ENCODE peak calls at places on chromosomes 5 and 9, in six cellular contexts. D, V, F, O, C and X are unnamed samples.

GRCh38 chr9:72355153-72355552 is 9.9 kb downstream of the ZFAND5 start:
- DNase-seq in D (no peak), V (no peak), F (no peak), O (no peak), C (no peak), X (no peak)

GRCh38 chr9:90393355-90394152 is 249.1 kb downstream of the DIRAS2 start:
- DNase-seq in D (no peak), V (no peak), F (no peak), O (no peak), C (no peak), X (no peak)

GRCh38 chr9:98998441-98999151 is 54.9 kb downstream of the COL15A1 start:
- DNase-seq in D (peak), V (peak), F (peak), O (peak), C (peak), X (peak)

GRCh38 chr9:86713970-86714369 is 233.3 kb downstream of the GAS1 start:
- DNase-seq in D (no peak), V (no peak), F (no peak), O (no peak), C (no peak), X (no peak)

GRCh38 chr5:125411163-125412050 is 665.0 kb upstream of the ZNF608 start:
- DNase-seq in D (no peak), V (no peak), F (no peak), O (peak), C (peak), X (no peak)

GRCh38 chr9:113131689-113132151 is 19.1 kb upstream of the SLC31A2 start:
- DNase-seq in D (no peak), V (no peak), F (no peak), O (peak), C (peak), X (no peak)

GRCh38 chr9:116340270-116340669 is 186.7 kb downstream of the PAPPA start:
- DNase-seq in D (no peak), V (no peak), F (no peak), O (no peak), C (no peak), X (no peak)

GRCh38 chr9:17148324-17148723 is 13.5 kb downstream of the CNTLN start:
- DNase-seq in D (no peak), V (no peak), F (no peak), O (no peak), C (no peak), X (no peak)

GRCh38 chr9:98657897-98658296 is 50.8 kb downstream of the GABBR2 start:
- DNase-seq in D (no peak), V (no peak), F (no peak), O (no peak), C (no peak), X (no peak)

GRCh38 chr9:33852216-33852826 is 35.4 kb downstream of the UBE2R2 start:
- DNase-seq in D (peak), V (no peak), F (peak), O (peak), C (peak), X (peak)

GRCh38 chr9:91424403-91425176 is 958 bp upstream of the NFIL3 start:
- DNase-seq in D (no peak), V (peak), F (no peak), O (peak), C (peak), X (no peak)

GRCh38 chr9:114098660-114099522 is at the start of gene KIF12:
- DNase-seq in D (no peak), V (peak), F (peak), O (peak), C (no peak), X (no peak)

GRCh38 chr5:172453206-172453985 is 929 bp downstream of the SH3PXD2B start:
- DNase-seq in D (no peak), V (no peak), F (peak), O (peak), C (peak), X (no peak)
- H3K4me3 ChIP-seq in D (peak), V (peak), F (peak), O (peak), C (peak), X (peak)

DNA sequence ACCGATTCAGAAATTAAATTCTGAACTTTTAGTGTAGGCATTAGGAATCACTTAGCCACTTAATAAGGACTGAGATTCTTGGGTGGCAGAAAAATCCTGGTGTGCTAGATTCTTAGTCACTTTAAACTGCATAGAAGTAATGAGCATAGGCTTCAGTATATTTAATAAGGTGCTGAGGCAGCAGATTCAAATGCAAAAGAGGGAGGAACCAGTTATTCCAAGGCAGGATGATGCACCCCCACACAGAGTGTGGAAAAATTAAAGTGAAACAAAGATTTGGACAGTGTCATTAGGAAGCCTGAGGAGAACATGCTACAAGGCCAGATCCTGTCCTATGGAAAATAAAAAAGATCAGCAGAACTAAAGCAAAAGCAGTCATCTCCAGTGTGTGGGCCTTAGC is 217.7 kb downstream of the PJA2 start:
- DNase-seq in D (no peak), V (no peak), F (no peak), O (no peak), C (no peak), X (no peak)
- H3K4me3 ChIP-seq in D (no peak), V (no peak), F (no peak), O (no peak), C (no peak), X (no peak)

GRCh38 chr5:31887556-31887955 is 248.6 kb downstream of the PDZD2 start:
- DNase-seq in D (no peak), V (no peak), F (no peak), O (no peak), C (no peak), X (no peak)

GRCh38 chr5:31890025-31890424 is 251.1 kb downstream of the PDZD2 start:
- DNase-seq in D (no peak), V (no peak), F (no peak), O (no peak), C (no peak), X (no peak)

GRCh38 chr5:31886206-31886605 is 247.3 kb downstream of the PDZD2 start:
- DNase-seq in D (no peak), V (no peak), F (no peak), O (peak), C (no peak), X (no peak)

GRCh38 chr5:31888513-31888912 is 249.6 kb downstream of the PDZD2 start:
- DNase-seq in D (no peak), V (no peak), F (no peak), O (no peak), C (no peak), X (no peak)

DNA sequence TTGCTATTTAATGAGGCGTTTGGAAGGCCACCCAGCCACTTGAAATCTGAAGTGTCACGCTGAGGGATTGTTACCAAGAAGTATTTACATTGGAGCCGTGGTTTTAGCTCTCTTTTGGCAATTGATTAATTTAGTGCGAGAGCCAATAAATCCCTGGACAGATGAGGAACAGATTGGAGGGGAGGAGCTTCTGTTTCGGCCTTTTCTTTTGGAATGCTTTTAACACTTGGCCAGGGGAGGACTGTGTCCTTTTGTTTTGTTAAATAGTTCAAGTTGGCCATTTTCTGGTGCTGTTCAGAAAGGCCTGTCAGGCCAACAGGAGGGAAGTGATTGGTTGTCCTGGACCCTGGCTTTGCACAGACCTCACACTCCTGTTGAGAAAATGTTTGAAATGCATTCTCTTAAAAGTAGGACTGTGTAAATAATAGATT is 250.2 kb downstream of the PDZD2 start:
- DNase-seq in D (no peak), V (no peak), F (no peak), O (peak), C (no peak), X (no peak)
- H3K4me3 ChIP-seq in D (no peak), V (no peak), F (no peak), O (no peak), C (no peak), X (no peak)

GRCh38 chr9:106921989-106922388 is 59.0 kb downstream of the ZNF462 start:
- DNase-seq in D (no peak), V (no peak), F (no peak), O (no peak), C (no peak), X (no peak)
- H3K4me3 ChIP-seq in D (no peak), V (no peak), F (no peak), O (no peak), C (no peak), X (no peak)

DNA sequence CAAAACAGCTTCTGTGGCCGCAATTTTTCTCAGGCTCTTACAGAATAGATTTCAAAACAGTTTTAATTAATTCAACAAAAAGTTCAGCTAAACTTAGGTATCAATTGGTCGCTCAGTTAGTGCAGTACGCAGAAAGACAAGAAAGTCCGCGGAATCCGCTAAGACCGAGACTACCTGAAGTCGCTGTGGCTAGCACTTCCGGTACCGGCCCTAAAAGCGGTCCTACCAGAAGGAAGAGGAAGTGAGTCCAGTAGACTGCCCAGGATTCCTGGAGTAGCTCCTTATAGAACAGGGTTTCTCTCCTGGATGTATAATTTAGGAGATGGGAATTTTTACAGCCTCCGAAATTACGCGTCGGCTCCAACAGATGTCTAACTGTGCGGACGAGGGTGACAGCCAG is 16.6 kb upstream of the PCDHB2 start:
- DNase-seq in D (no peak), V (no peak), F (no peak), O (peak), C (no peak), X (no peak)
- H3K4me3 ChIP-seq in D (no peak), V (peak), F (no peak), O (peak), C (no peak), X (no peak)

DNA sequence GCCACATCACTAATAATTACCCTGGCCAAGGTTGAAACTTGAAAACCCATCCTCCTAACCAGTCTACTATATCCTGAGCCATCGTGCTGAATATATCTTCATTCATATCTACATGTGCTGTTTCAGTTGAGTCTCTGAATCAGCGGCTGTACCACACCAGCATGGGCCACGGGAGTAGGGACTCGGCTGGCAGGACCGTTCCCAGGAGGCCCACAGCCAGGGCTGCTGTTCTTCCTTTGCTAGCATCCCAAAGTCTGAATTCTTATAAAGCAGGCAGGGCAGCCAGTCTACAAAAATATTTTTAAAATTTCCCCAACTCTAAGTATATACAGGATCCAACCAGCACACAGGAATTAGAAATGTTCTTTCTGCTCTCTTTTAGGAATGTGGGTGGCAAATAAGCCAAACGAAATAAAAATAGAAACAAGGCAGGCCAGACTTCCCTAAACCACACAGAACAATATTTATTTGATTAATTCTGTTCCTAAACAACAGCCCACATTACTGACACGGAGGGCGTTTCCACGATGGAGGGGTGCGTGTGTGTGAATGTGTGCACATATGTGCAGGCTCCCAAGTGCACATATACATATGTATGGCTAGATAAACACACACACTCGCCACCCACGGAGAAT is 42.8 kb upstream of the EQTN start:
- DNase-seq in D (no peak), V (no peak), F (no peak), O (no peak), C (no peak), X (no peak)
- H3K4me3 ChIP-seq in D (no peak), V (no peak), F (no peak), O (no peak), C (no peak), X (no peak)